ENCODE peak calls at places on chromosomes 1 and 21, in eight cellular contexts. One of them, this sample, is unnamed.

GRCh38 chr21:46627726-46628125 is 7.7 kb upstream of the PRMT2 start:
- DNase-seq in T-helper 9 cell: no peak
- DNase-seq in astrocyte of the cerebellum: no peak
- DNase-seq in activated T-helper 1 cell treated with anti-CD3 and anti-CD28 coated beads, Interleukin-2, amount 50 U/mL, for 16 hours: no peak
- DNase-seq in AG10803: no peak
- DNase-seq in pancreas: no peak
- DNase-seq in AG04450: no peak
- DNase-seq in KBM-7: no peak
- DNase-seq in this sample: no peak

GRCh38 chr1:211625040-211625439 is 46.1 kb upstream of the SLC30A1 start:
- DNase-seq in T-helper 9 cell: no peak
- DNase-seq in astrocyte of the cerebellum: no peak
- DNase-seq in activated T-helper 1 cell treated with anti-CD3 and anti-CD28 coated beads, Interleukin-2, amount 50 U/mL, for 16 hours: no peak
- DNase-seq in AG10803: peak
- DNase-seq in pancreas: no peak
- DNase-seq in AG04450: no peak
- DNase-seq in KBM-7: peak
- DNase-seq in this sample: no peak

GRCh38 chr1:106876384-106876783 is 180.1 kb upstream of the PRMT6 start:
- DNase-seq in T-helper 9 cell: no peak
- DNase-seq in astrocyte of the cerebellum: no peak
- DNase-seq in activated T-helper 1 cell treated with anti-CD3 and anti-CD28 coated beads, Interleukin-2, amount 50 U/mL, for 16 hours: no peak
- DNase-seq in AG10803: no peak
- DNase-seq in pancreas: no peak
- DNase-seq in AG04450: no peak
- DNase-seq in KBM-7: no peak
- DNase-seq in this sample: no peak

GRCh38 chr1:59638172-59638800 is 176.5 kb upstream of the HOOK1 start:
- DNase-seq in T-helper 9 cell: no peak
- DNase-seq in astrocyte of the cerebellum: peak
- DNase-seq in activated T-helper 1 cell treated with anti-CD3 and anti-CD28 coated beads, Interleukin-2, amount 50 U/mL, for 16 hours: no peak
- DNase-seq in AG10803: peak
- DNase-seq in pancreas: no peak
- DNase-seq in AG04450: peak
- DNase-seq in KBM-7: no peak
- DNase-seq in this sample: no peak

GRCh38 chr1:99645699-99646531 is at the start of gene PALMD:
- DNase-seq in T-helper 9 cell: no peak
- DNase-seq in astrocyte of the cerebellum: no peak
- DNase-seq in activated T-helper 1 cell treated with anti-CD3 and anti-CD28 coated beads, Interleukin-2, amount 50 U/mL, for 16 hours: no peak
- DNase-seq in AG10803: peak
- DNase-seq in pancreas: peak
- DNase-seq in AG04450: no peak
- DNase-seq in KBM-7: no peak
- DNase-seq in this sample: no peak

GRCh38 chr1:17624540-17625256 is 85.2 kb downstream of the ARHGEF10L start:
- DNase-seq in T-helper 9 cell: no peak
- DNase-seq in astrocyte of the cerebellum: peak
- DNase-seq in activated T-helper 1 cell treated with anti-CD3 and anti-CD28 coated beads, Interleukin-2, amount 50 U/mL, for 16 hours: no peak
- DNase-seq in AG10803: peak
- DNase-seq in pancreas: no peak
- DNase-seq in AG04450: no peak
- DNase-seq in KBM-7: no peak
- DNase-seq in this sample: no peak

GRCh38 chr1:93992190-93992589 is 83.0 kb upstream of the GCLM start:
- DNase-seq in T-helper 9 cell: no peak
- DNase-seq in astrocyte of the cerebellum: no peak
- DNase-seq in activated T-helper 1 cell treated with anti-CD3 and anti-CD28 coated beads, Interleukin-2, amount 50 U/mL, for 16 hours: no peak
- DNase-seq in AG10803: no peak
- DNase-seq in pancreas: no peak
- DNase-seq in AG04450: no peak
- DNase-seq in KBM-7: no peak
- DNase-seq in this sample: no peak

GRCh38 chr1:71809085-71809484 is 473.3 kb downstream of the NEGR1 start:
- DNase-seq in T-helper 9 cell: no peak
- DNase-seq in astrocyte of the cerebellum: no peak
- DNase-seq in activated T-helper 1 cell treated with anti-CD3 and anti-CD28 coated beads, Interleukin-2, amount 50 U/mL, for 16 hours: no peak
- DNase-seq in AG10803: no peak
- DNase-seq in pancreas: no peak
- DNase-seq in AG04450: no peak
- DNase-seq in KBM-7: no peak
- DNase-seq in this sample: no peak

GRCh38 chr1:84497631-84498278 is 8.4 kb upstream of the SPATA1 start:
- DNase-seq in T-helper 9 cell: no peak
- DNase-seq in astrocyte of the cerebellum: no peak
- DNase-seq in activated T-helper 1 cell treated with anti-CD3 and anti-CD28 coated beads, Interleukin-2, amount 50 U/mL, for 16 hours: no peak
- DNase-seq in AG10803: no peak
- DNase-seq in pancreas: no peak
- DNase-seq in AG04450: no peak
- DNase-seq in KBM-7: no peak
- DNase-seq in this sample: no peak

GRCh38 chr21:42149656-42150457 is 69.1 kb upstream of the ABCG1 start:
- DNase-seq in T-helper 9 cell: no peak
- DNase-seq in astrocyte of the cerebellum: no peak
- DNase-seq in activated T-helper 1 cell treated with anti-CD3 and anti-CD28 coated beads, Interleukin-2, amount 50 U/mL, for 16 hours: no peak
- DNase-seq in AG10803: no peak
- DNase-seq in pancreas: peak
- DNase-seq in AG04450: no peak
- DNase-seq in KBM-7: no peak
- DNase-seq in this sample: no peak

GRCh38 chr21:26842976-26843911 is 2.0 kb downstream of the ADAMTS1 start:
- DNase-seq in T-helper 9 cell: no peak
- DNase-seq in astrocyte of the cerebellum: peak
- DNase-seq in activated T-helper 1 cell treated with anti-CD3 and anti-CD28 coated beads, Interleukin-2, amount 50 U/mL, for 16 hours: no peak
- DNase-seq in AG10803: peak
- DNase-seq in pancreas: peak
- DNase-seq in AG04450: peak
- DNase-seq in KBM-7: peak
- DNase-seq in this sample: peak

GRCh38 chr1:192609110-192610079 is 26.6 kb upstream of the RGS13 start:
- DNase-seq in T-helper 9 cell: peak
- DNase-seq in astrocyte of the cerebellum: no peak
- DNase-seq in activated T-helper 1 cell treated with anti-CD3 and anti-CD28 coated beads, Interleukin-2, amount 50 U/mL, for 16 hours: peak
- DNase-seq in AG10803: no peak
- DNase-seq in pancreas: no peak
- DNase-seq in AG04450: no peak
- DNase-seq in KBM-7: peak
- DNase-seq in this sample: no peak

GRCh38 chr1:204751883-204752687 is 66.5 kb upstream of the LRRN2 start:
- DNase-seq in T-helper 9 cell: no peak
- DNase-seq in astrocyte of the cerebellum: no peak
- DNase-seq in activated T-helper 1 cell treated with anti-CD3 and anti-CD28 coated beads, Interleukin-2, amount 50 U/mL, for 16 hours: no peak
- DNase-seq in AG10803: no peak
- DNase-seq in pancreas: no peak
- DNase-seq in AG04450: no peak
- DNase-seq in KBM-7: no peak
- DNase-seq in this sample: no peak

GRCh38 chr1:89198500-89199072 is at the start of gene GBP4:
- DNase-seq in T-helper 9 cell: peak
- DNase-seq in astrocyte of the cerebellum: no peak
- DNase-seq in activated T-helper 1 cell treated with anti-CD3 and anti-CD28 coated beads, Interleukin-2, amount 50 U/mL, for 16 hours: peak
- DNase-seq in AG10803: peak
- DNase-seq in pancreas: peak
- DNase-seq in AG04450: no peak
- DNase-seq in KBM-7: no peak
- DNase-seq in this sample: no peak

GRCh38 chr1:24895511-24895910 is 34.6 kb downstream of the RUNX3 start:
- DNase-seq in T-helper 9 cell: no peak
- DNase-seq in astrocyte of the cerebellum: no peak
- DNase-seq in activated T-helper 1 cell treated with anti-CD3 and anti-CD28 coated beads, Interleukin-2, amount 50 U/mL, for 16 hours: no peak
- DNase-seq in AG10803: no peak
- DNase-seq in pancreas: no peak
- DNase-seq in AG04450: no peak
- DNase-seq in KBM-7: no peak
- DNase-seq in this sample: no peak

GRCh38 chr21:42796327-42797062 is 82.8 kb downstream of the WDR4 start:
- DNase-seq in T-helper 9 cell: no peak
- DNase-seq in astrocyte of the cerebellum: no peak
- DNase-seq in activated T-helper 1 cell treated with anti-CD3 and anti-CD28 coated beads, Interleukin-2, amount 50 U/mL, for 16 hours: no peak
- DNase-seq in AG10803: no peak
- DNase-seq in pancreas: no peak
- DNase-seq in AG04450: no peak
- DNase-seq in KBM-7: no peak
- DNase-seq in this sample: no peak

GRCh38 chr1:96357132-96357531 is 364.5 kb upstream of the PTBP2 start:
- DNase-seq in T-helper 9 cell: no peak
- DNase-seq in astrocyte of the cerebellum: no peak
- DNase-seq in activated T-helper 1 cell treated with anti-CD3 and anti-CD28 coated beads, Interleukin-2, amount 50 U/mL, for 16 hours: no peak
- DNase-seq in AG10803: no peak
- DNase-seq in pancreas: no peak
- DNase-seq in AG04450: no peak
- DNase-seq in KBM-7: no peak
- DNase-seq in this sample: no peak

GRCh38 chr1:121519042-121519755 is 334.4 kb downstream of the SRGAP2C start:
- DNase-seq in T-helper 9 cell: peak
- DNase-seq in astrocyte of the cerebellum: no peak
- DNase-seq in activated T-helper 1 cell treated with anti-CD3 and anti-CD28 coated beads, Interleukin-2, amount 50 U/mL, for 16 hours: peak
- DNase-seq in AG10803: no peak
- DNase-seq in pancreas: peak
- DNase-seq in AG04450: no peak
- DNase-seq in KBM-7: peak
- DNase-seq in this sample: peak

GRCh38 chr1:24695202-24695974 is 49.9 kb upstream of the CLIC4 start:
- DNase-seq in T-helper 9 cell: no peak
- DNase-seq in astrocyte of the cerebellum: no peak
- DNase-seq in activated T-helper 1 cell treated with anti-CD3 and anti-CD28 coated beads, Interleukin-2, amount 50 U/mL, for 16 hours: no peak
- DNase-seq in AG10803: peak
- DNase-seq in pancreas: no peak
- DNase-seq in AG04450: no peak
- DNase-seq in KBM-7: peak
- DNase-seq in this sample: no peak

GRCh38 chr1:21586926-21587601 is 77.8 kb downstream of the ALPL start:
- DNase-seq in T-helper 9 cell: no peak
- DNase-seq in astrocyte of the cerebellum: no peak
- DNase-seq in activated T-helper 1 cell treated with anti-CD3 and anti-CD28 coated beads, Interleukin-2, amount 50 U/mL, for 16 hours: no peak
- DNase-seq in AG10803: peak
- DNase-seq in pancreas: peak
- DNase-seq in AG04450: peak
- DNase-seq in KBM-7: no peak
- DNase-seq in this sample: peak

GRCh38 chr1:96487404-96487803 is 234.2 kb upstream of the PTBP2 start:
- DNase-seq in T-helper 9 cell: no peak
- DNase-seq in astrocyte of the cerebellum: no peak
- DNase-seq in activated T-helper 1 cell treated with anti-CD3 and anti-CD28 coated beads, Interleukin-2, amount 50 U/mL, for 16 hours: no peak
- DNase-seq in AG10803: peak
- DNase-seq in pancreas: no peak
- DNase-seq in AG04450: no peak
- DNase-seq in KBM-7: no peak
- DNase-seq in this sample: no peak

GRCh38 chr1:66278260-66279046 is 255.5 kb upstream of the SGIP1 start:
- DNase-seq in T-helper 9 cell: no peak
- DNase-seq in astrocyte of the cerebellum: no peak
- DNase-seq in activated T-helper 1 cell treated with anti-CD3 and anti-CD28 coated beads, Interleukin-2, amount 50 U/mL, for 16 hours: no peak
- DNase-seq in AG10803: no peak
- DNase-seq in pancreas: no peak
- DNase-seq in AG04450: no peak
- DNase-seq in KBM-7: peak
- DNase-seq in this sample: no peak

GRCh38 chr1:158654570-158654969 is 31.9 kb downstream of the SPTA1 start:
- DNase-seq in T-helper 9 cell: no peak
- DNase-seq in astrocyte of the cerebellum: no peak
- DNase-seq in activated T-helper 1 cell treated with anti-CD3 and anti-CD28 coated beads, Interleukin-2, amount 50 U/mL, for 16 hours: no peak
- DNase-seq in AG10803: no peak
- DNase-seq in pancreas: no peak
- DNase-seq in AG04450: no peak
- DNase-seq in KBM-7: peak
- DNase-seq in this sample: no peak

GRCh38 chr1:39609618-39610331 is 29.7 kb downstream of the HEYL start:
- DNase-seq in T-helper 9 cell: peak
- DNase-seq in astrocyte of the cerebellum: no peak
- DNase-seq in activated T-helper 1 cell treated with anti-CD3 and anti-CD28 coated beads, Interleukin-2, amount 50 U/mL, for 16 hours: peak
- DNase-seq in AG10803: peak
- DNase-seq in pancreas: peak
- DNase-seq in AG04450: no peak
- DNase-seq in KBM-7: peak
- DNase-seq in this sample: peak

This sample was measured in HTR-8/SVneo.